ENCODE peak calls at places on chromosomes 2 and 18, in four cellular contexts. One of them, this sample, is unnamed.

GRCh38 chr2:71510938-71511337 is 57.6 kb downstream of the DYSF start:
- DNase-seq in NB4: no peak
- DNase-seq in dorsolateral prefrontal cortex: no peak
- DNase-seq in right cardiac atrium: no peak
- DNase-seq in this sample: no peak

GRCh38 chr2:160377204-160377995 is 116.2 kb downstream of the RBMS1 start:
- DNase-seq in right cardiac atrium: no peak
- DNase-seq in NB4: no peak
- DNase-seq in dorsolateral prefrontal cortex: no peak
- DNase-seq in this sample: peak; percentile 49

GRCh38 chr2:120349125-120349921 is 3.4 kb downstream of the INHBB start:
- DNase-seq in right cardiac atrium: no peak
- DNase-seq in NB4: no peak
- DNase-seq in dorsolateral prefrontal cortex: no peak
- DNase-seq in this sample: no peak

GRCh38 chr2:177983183-177983788 is 89.3 kb downstream of the PDE11A start:
- DNase-seq in right cardiac atrium: peak; percentile 14
- DNase-seq in NB4: peak; percentile 65
- DNase-seq in dorsolateral prefrontal cortex: no peak
- DNase-seq in this sample: peak; percentile 65

GRCh38 chr18:49628993-49629795 is 67.3 kb downstream of the LIPG start:
- DNase-seq in dorsolateral prefrontal cortex: no peak
- DNase-seq in NB4: no peak
- DNase-seq in right cardiac atrium: peak; percentile 85
- DNase-seq in this sample: no peak

GRCh38 chr2:27664245-27664574 is 521 bp downstream of the SLC4A1AP start:
- DNase-seq in dorsolateral prefrontal cortex: no peak
- DNase-seq in NB4: no peak
- DNase-seq in right cardiac atrium: no peak
- DNase-seq in this sample: no peak

GRCh38 chr2:240899468-240899865 is 3.5 kb upstream of the MAB21L4 start:
- DNase-seq in dorsolateral prefrontal cortex: no peak
- DNase-seq in NB4: no peak
- DNase-seq in right cardiac atrium: peak; percentile 39
- DNase-seq in this sample: no peak

GRCh38 chr2:657766-658165 is 19.4 kb downstream of the TMEM18 start:
- DNase-seq in NB4: no peak
- DNase-seq in dorsolateral prefrontal cortex: no peak
- DNase-seq in right cardiac atrium: no peak
- DNase-seq in this sample: no peak

GRCh38 chr2:239223029-239223329 is 177.8 kb downstream of the HDAC4 start:
- DNase-seq in right cardiac atrium: no peak
- DNase-seq in NB4: peak; percentile 94
- DNase-seq in dorsolateral prefrontal cortex: no peak
- DNase-seq in this sample: no peak

GRCh38 chr2:59237311-59237710 is 996.2 kb upstream of the FANCL start:
- DNase-seq in dorsolateral prefrontal cortex: no peak
- DNase-seq in NB4: peak; percentile 1
- DNase-seq in right cardiac atrium: no peak
- DNase-seq in this sample: no peak

GRCh38 chr2:69917854-69918253 is 2.9 kb downstream of the MXD1 start:
- DNase-seq in right cardiac atrium: no peak
- DNase-seq in NB4: peak; percentile 67
- DNase-seq in dorsolateral prefrontal cortex: no peak
- DNase-seq in this sample: peak; percentile 88

GRCh38 chr2:88737385-88737784 is 45.9 kb downstream of the RPIA start:
- DNase-seq in NB4: no peak
- DNase-seq in dorsolateral prefrontal cortex: no peak
- DNase-seq in right cardiac atrium: no peak
- DNase-seq in this sample: no peak

GRCh38 chr2:15673919-15674636 is 82.4 kb downstream of the DDX1 start:
- DNase-seq in NB4: peak; percentile 40
- DNase-seq in dorsolateral prefrontal cortex: no peak
- DNase-seq in right cardiac atrium: no peak
- DNase-seq in this sample: peak; percentile 20

GRCh38 chr2:119489232-119489952 is 34.9 kb downstream of the SCTR start:
- DNase-seq in dorsolateral prefrontal cortex: no peak
- DNase-seq in right cardiac atrium: no peak
- DNase-seq in NB4: no peak
- DNase-seq in this sample: no peak

GRCh38 chr18:65788373-65788772 is 37.6 kb downstream of the CDH7 start:
- DNase-seq in NB4: no peak
- DNase-seq in dorsolateral prefrontal cortex: no peak
- DNase-seq in right cardiac atrium: no peak
- DNase-seq in this sample: no peak

This sample was measured in fibroblast of mammary gland.